ENCODE peak calls at places on chromosome 11, in ten cellular contexts. J is lower lobe of right lung, H is HepG2, S is fibroblast of pulmonary artery, L is heart left ventricle, Y is AG04450, Q is GM23248, W is brain microvascular endothelial cell, X is uterus, R is trophoblast cell. A is an unnamed sample.

GRCh38 chr11:75536786-75537629 is 11.3 kb upstream of the GDPD5 start:
- DNase-seq in Q (peak; percentile 37), Y (no peak), W (no peak), J (no peak), S (no peak), L (no peak), X (no peak), R (peak; percentile 79), H (no peak), A (no peak)

GRCh38 chr11:46631676-46632075 is 14.3 kb downstream of the ATG13 start:
- DNase-seq in L (no peak), R (no peak), Q (no peak), Y (no peak), J (no peak), S (no peak), X (no peak), W (no peak), H (no peak), A (no peak)

GRCh38 chr11:131615611-131616010 is 245.2 kb downstream of the NTM start:
- DNase-seq in X (no peak), S (no peak), L (no peak), Y (no peak), Q (peak; percentile 46), H (no peak), J (no peak), W (peak; percentile 18), R (no peak), A (no peak)

GRCh38 chr11:102117472-102118113 is 7.3 kb downstream of the YAP1 start:
- DNase-seq in W (no peak), J (no peak), H (no peak), L (no peak), S (peak; percentile 47), Q (peak; percentile 61), R (no peak), Y (no peak), X (no peak), A (peak; percentile 5)

GRCh38 chr11:63610604-63611394 is 3.4 kb downstream of the PLAAT3 start:
- DNase-seq in J (no peak), Y (no peak), X (no peak), L (peak; percentile 39), S (no peak), H (no peak), W (peak; percentile 33), Q (no peak), R (peak; percentile 31), A (peak; percentile 87)

GRCh38 chr11:69948256-69949141 is 129.3 kb upstream of the FGF3 start:
- DNase-seq in J (no peak), Y (no peak), H (peak; percentile 35), S (no peak), R (peak; percentile 81), W (peak; percentile 56), Q (peak; percentile 69), L (no peak), X (no peak), A (peak; percentile 100)

GRCh38 chr11:104524276-104524675 is 360.3 kb upstream of the PDGFD start:
- DNase-seq in L (no peak), Q (no peak), J (no peak), R (no peak), S (no peak), H (no peak), Y (no peak), W (no peak), X (no peak), A (no peak)

GRCh38 chr11:94602430-94603372 is 35.5 kb downstream of the PIWIL4 start:
- DNase-seq in X (peak; percentile 35), Q (peak; percentile 97), L (peak; percentile 57), J (peak; percentile 62), W (peak; percentile 89), R (peak; percentile 91), S (peak; percentile 81), Y (peak; percentile 81), H (peak; percentile 66), A (peak; percentile 36)

GRCh38 chr11:102810943-102811528 is 13.1 kb upstream of the MMP1 start:
- DNase-seq in Y (no peak), H (peak; percentile 12), S (peak; percentile 38), L (no peak), W (peak; percentile 18), X (no peak), R (peak; percentile 54), J (no peak), Q (peak; percentile 55), A (no peak)

GRCh38 chr11:25535462-25535861 is 796.5 kb upstream of the ANO3 start:
- DNase-seq in J (no peak), H (no peak), L (no peak), R (peak; percentile 3), Y (no peak), Q (no peak), W (no peak), S (peak; percentile 46), X (peak; percentile 14), A (no peak)

GRCh38 chr11:69771466-69771865 is 3.7 kb downstream of the FGF4 start:
- DNase-seq in L (no peak), H (no peak), X (no peak), W (no peak), Y (no peak), J (no peak), Q (no peak), S (no peak), R (no peak), A (no peak)

GRCh38 chr11:12185914-12186313 is 75.5 kb downstream of the MICAL2 start:
- DNase-seq in J (peak; percentile 75), L (no peak), S (peak; percentile 43), Y (no peak), X (no peak), Q (no peak), W (no peak), H (no peak), R (no peak), A (peak; percentile 73)

GRCh38 chr11:69249641-69250502 is 44.1 kb upstream of the MYEOV start:
- DNase-seq in W (peak; percentile 47), J (peak; percentile 75), R (peak; percentile 87), Q (peak; percentile 25), X (no peak), L (no peak), H (no peak), S (peak; percentile 39), Y (peak; percentile 37), A (peak; percentile 60)

GRCh38 chr11:86219291-86220193 is 25.0 kb upstream of the EED start:
- DNase-seq in S (no peak), J (no peak), L (no peak), H (no peak), X (no peak), Q (no peak), W (no peak), R (no peak), Y (no peak), A (no peak)

GRCh38 chr11:44427432-44427831 is 117.5 kb upstream of the ALX4 start:
- DNase-seq in S (no peak), H (no peak), X (no peak), J (no peak), W (no peak), Y (no peak), L (no peak), Q (no peak), R (no peak), A (peak; percentile 53)

GRCh38 chr11:1336836-1337646 is 27.6 kb upstream of the TOLLIP start:
- DNase-seq in Y (no peak), J (peak; percentile 79), L (no peak), X (peak; percentile 53), R (peak; percentile 34), S (no peak), W (no peak), Q (peak; percentile 14), H (no peak), A (no peak)
- H3K4me3 ChIP-seq in Y (no peak overlapping the region), J (peak overlapping the region; percentile 34), L (peak overlapping the region; percentile 56), X (peak overlapping the region; percentile 48), R (no peak overlapping the region), S (no peak overlapping the region), W (no peak overlapping the region), Q (no peak overlapping the region), H (no peak overlapping the region), A (no peak overlapping the region)

DNA sequence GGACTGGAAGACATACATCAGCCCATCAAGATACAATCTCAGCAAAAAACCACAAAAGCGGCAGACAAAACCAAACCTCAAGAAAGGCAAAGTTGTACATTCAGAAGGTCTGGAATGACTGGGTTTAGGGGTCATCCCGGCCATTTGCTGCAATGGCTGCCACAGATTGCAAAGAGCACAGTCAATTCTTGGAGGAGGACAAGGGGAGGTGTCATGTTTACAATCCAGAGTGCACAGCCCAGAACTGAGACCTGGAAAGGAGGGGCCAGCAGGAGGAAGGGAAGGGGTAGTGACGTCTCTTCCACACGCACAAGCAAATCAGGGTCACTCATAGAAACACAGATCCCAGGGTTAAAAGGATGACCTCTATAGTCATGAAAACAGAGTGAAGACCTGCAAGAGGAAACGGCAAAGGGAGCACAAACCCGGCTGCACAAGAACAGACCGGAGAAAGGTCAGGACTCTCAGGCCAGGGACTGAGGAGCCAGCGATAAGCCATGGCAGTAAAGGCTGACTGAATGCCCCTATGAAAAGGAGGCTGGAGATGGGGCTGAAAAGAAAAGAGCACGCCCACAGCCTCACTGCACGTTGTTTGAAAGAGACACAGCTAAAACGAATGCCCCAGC is 18.2 kb upstream of the MUC5AC start:
- DNase-seq in H (no peak), Y (peak; percentile 33), W (peak; percentile 29), X (no peak), Q (no peak), S (no peak), L (no peak), R (no peak), J (no peak), A (no peak)
- H3K4me3 ChIP-seq in H (no peak overlapping the region), Y (no peak overlapping the region), W (no peak overlapping the region), X (no peak overlapping the region), Q (no peak overlapping the region), S (no peak overlapping the region), L (no peak overlapping the region), R (no peak overlapping the region), J (no peak overlapping the region), A (no peak overlapping the region)

DNA sequence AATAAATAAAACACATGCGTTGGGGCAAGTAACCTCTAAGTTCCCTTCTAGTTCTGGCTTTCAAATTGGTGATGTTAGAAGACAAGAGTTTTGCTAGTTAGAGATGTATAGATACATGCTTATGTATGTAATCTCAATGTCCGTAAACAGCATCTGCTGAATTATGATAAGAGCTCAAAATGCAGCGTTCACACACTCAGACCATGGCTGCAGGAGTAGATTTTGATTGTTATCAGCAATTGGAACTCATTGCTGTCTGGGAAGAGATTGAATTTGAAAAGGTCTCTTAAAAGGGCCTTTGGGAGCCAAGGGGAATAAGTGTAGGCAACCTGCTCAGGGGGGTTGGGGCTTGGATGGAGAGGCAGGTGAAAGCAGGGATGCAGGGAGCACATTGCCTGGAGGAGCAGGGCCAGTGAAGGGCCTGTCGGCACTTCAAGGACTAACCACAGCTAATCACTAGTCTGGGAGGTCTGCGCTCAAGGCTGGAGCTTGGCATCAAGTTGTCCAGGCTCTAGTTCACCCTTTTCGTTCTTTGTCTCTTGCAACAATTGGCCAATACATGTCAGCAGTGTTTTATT is 2.7 kb upstream of the RAG1 start:
- DNase-seq in R (no peak), X (no peak), S (no peak), W (no peak), Y (no peak), Q (no peak), H (no peak), J (no peak), L (no peak), A (no peak)
- H3K4me3 ChIP-seq in R (no peak overlapping the region), X (no peak overlapping the region), S (no peak overlapping the region), W (no peak overlapping the region), Y (no peak overlapping the region), Q (peak overlapping the region; percentile 64), H (no peak overlapping the region), J (no peak overlapping the region), L (peak overlapping the region; percentile 50), A (no peak overlapping the region)

DNA sequence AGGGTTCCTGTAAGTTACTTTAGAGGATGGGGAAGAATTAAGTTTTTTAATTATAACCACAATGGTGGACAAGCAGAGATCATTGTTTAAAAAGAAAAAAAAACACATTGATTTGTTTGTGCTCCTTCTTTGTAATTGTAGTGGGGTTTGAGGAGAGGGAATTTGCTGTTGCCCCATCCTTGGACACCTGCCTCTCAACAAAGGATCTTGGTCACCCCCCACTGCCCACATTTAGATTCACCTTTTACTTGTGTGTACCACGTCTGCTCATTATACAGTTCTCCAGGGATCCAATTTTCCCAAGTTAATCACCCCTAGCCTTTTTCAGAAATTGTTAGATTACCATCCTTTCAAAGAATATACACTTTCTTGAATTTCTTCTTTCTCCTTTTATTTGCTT is 53.0 kb downstream of the DNAJC24 start:
- DNase-seq in R (no peak), S (no peak), Y (no peak), L (no peak), W (no peak), J (no peak), H (no peak), X (no peak), Q (no peak), A (no peak)
- H3K4me3 ChIP-seq in R (no peak overlapping the region), S (no peak overlapping the region), Y (no peak overlapping the region), L (no peak overlapping the region), W (no peak overlapping the region), J (no peak overlapping the region), H (no peak overlapping the region), X (no peak overlapping the region), Q (no peak overlapping the region), A (no peak overlapping the region)